ENCODE peak calls at places on chromosomes 13 and 19, in four cellular contexts. N is left ventricle myocardium inferior, H is prostate gland, L is thyroid gland. O is an unnamed sample. For H3K4me1, the result is how much of the 10 kb centered on the place peaks cover.

GRCh38 chr13:48738261-48738755 is 84.6 kb downstream of the CYSLTR2 start:
- DNase-seq in N (no peak), H (no peak), L (no peak), O (no peak)

GRCh38 chr13:41470187-41470586 is 12.8 kb downstream of the RGCC start:
- DNase-seq in N (no peak), H (no peak), L (no peak), O (no peak)

GRCh38 chr13:99374169-99374991 is 67.2 kb upstream of the GPR183 start:
- DNase-seq in N (no peak), H (no peak), L (no peak), O (no peak)

GRCh38 chr19:48511800-48512503 is at the start of gene LMTK3:
- DNase-seq in N (no peak), H (no peak), L (no peak), O (no peak)

GRCh38 chr19:29662604-29663404 is 2.5 kb upstream of the PLEKHF1 start:
- DNase-seq in N (peak), H (peak), L (peak), O (no peak)

GRCh38 chr19:16290692-16291091 is 33.9 kb upstream of the KLF2 start:
- DNase-seq in N (no peak), H (no peak), L (no peak), O (no peak)

GRCh38 chr19:54517483-54517882 is 14.9 kb downstream of the LAIR2 start:
- DNase-seq in N (peak), H (peak), L (peak), O (no peak)

GRCh38 chr13:49669735-49670309 is 21.5 kb downstream of the EBPL start:
- DNase-seq in N (no peak), H (peak), L (peak), O (no peak)

GRCh38 chr13:75458696-75459422 is 23.1 kb downstream of the TBC1D4 start:
- DNase-seq in N (peak), H (peak), L (peak), O (no peak)

GRCh38 chr19:47430041-47430802 is 10.9 kb upstream of the MEIS3 start:
- DNase-seq in N (no peak), H (peak), L (peak), O (no peak)

GRCh38 chr19:7461841-7462629 is 26.8 kb downstream of the PEX11G start:
- DNase-seq in N (no peak), H (no peak), L (no peak), O (no peak)

GRCh38 chr19:49554701-49555181 is 25.6 kb downstream of the NOSIP start:
- DNase-seq in N (no peak), H (no peak), L (no peak), O (no peak)

GRCh38 chr13:81184556-81185265 is 843.8 kb upstream of the SPRY2 start:
- DNase-seq in N (no peak), H (no peak), L (no peak), O (no peak)

GRCh38 chr19:50818859-50819472 is 4.6 kb downstream of the KLK1 start:
- DNase-seq in N (no peak), H (no peak), L (no peak), O (no peak)

GRCh38 chr19:20171285-20171684 is 4.3 kb downstream of the ZNF486 start:
- DNase-seq in N (no peak), H (no peak), L (no peak), O (no peak)

GRCh38 chr19:16330811-16331690 is 6.4 kb downstream of the KLF2 start:
- DNase-seq in N (no peak), H (no peak), L (no peak), O (no peak)

GRCh38 chr19:55644191-55644833 is 863 bp downstream of the ZNF581 start:
- DNase-seq in N (no peak), H (no peak), L (no peak), O (no peak)

GRCh38 chr13:85985791-85986190 is 186.6 kb upstream of the SLITRK6 start:
- DNase-seq in N (no peak), H (no peak), L (no peak), O (no peak)

GRCh38 chr19:33386361-33386858 is 12.9 kb downstream of the CEBPG start:
- DNase-seq in N (peak), H (no peak), L (peak), O (no peak)

GRCh38 chr19:19315444-19315843 is 4.9 kb downstream of the SUGP1 start:
- DNase-seq in N (no peak), H (no peak), L (no peak), O (no peak)

GRCh38 chr13:112165712-112166111 is 98.8 kb downstream of the SOX1 start:
- DNase-seq in N (no peak), H (no peak), L (no peak), O (no peak)

GRCh38 chr13:112740502-112741131 is 50.8 kb downstream of the ATP11A start:
- DNase-seq in N (peak), H (no peak), L (peak), O (no peak)

GRCh38 chr13:20190481-20191310 is 2.0 kb downstream of the GJB2 start:
- DNase-seq in N (no peak), H (no peak), L (no peak), O (peak)

GRCh38 chr19:620166-620862 is 13.0 kb downstream of the POLRMT start:
- DNase-seq in N (no peak), H (no peak), L (no peak), O (no peak)

GRCh38 chr19:18160792-18161690 is 8.1 kb downstream of the PIK3R2 start:
- DNase-seq in N (peak), H (peak), L (peak), O (no peak)
- H3K4me3 ChIP-seq in N (peak), H (peak), L (no peak), O (peak)

GRCh38 chr13:59356607-59357006 is 807.1 kb downstream of the DIAPH3 start:
- DNase-seq in N (peak), H (no peak), L (peak), O (no peak)

GRCh38 chr13:59352600-59352999 is 811.1 kb downstream of the DIAPH3 start:
- DNase-seq in N (no peak), H (no peak), L (no peak), O (no peak)

GRCh38 chr13:59358014-59358413 is 805.7 kb downstream of the DIAPH3 start:
- DNase-seq in N (no peak), H (no peak), L (no peak), O (no peak)

GRCh38 chr13:59360108-59360507 is 803.6 kb downstream of the DIAPH3 start:
- DNase-seq in N (no peak), H (no peak), L (no peak), O (no peak)

GRCh38 chr13:59354665-59355064 is 809.1 kb downstream of the DIAPH3 start:
- DNase-seq in N (no peak), H (no peak), L (no peak), O (no peak)
- H3K4me1 ChIP-seq in N (under half), H (under half), L (under half), O (under half)

DNA sequence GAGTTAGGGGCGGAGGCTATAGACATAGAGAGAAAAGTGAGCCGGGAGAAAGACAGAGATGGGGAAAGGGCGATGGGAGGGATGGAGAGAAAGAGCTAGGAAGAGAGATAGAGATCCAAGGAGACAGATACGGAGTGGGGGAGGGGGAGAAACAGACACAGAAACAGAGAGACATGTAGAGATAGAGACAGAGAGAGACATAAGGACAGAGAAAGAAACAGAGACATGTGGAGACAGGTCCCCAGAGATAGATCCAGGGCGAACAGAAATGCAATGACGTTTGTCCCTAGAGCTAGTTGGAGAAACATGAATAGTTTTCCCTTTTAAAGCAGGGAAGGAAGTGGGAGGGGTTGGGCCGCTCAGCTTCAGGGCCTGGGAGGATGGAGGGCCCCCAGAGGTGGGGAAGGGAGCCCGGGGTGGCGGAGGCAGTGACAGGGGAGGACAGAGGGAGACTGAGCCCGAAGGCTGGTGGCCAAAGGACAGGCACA is 4.6 kb downstream of the PPP1R14A start:
- DNase-seq in N (peak), H (peak), L (no peak), O (no peak)
- H3K4me3 ChIP-seq in N (peak), H (peak), L (no peak), O (peak)

DNA sequence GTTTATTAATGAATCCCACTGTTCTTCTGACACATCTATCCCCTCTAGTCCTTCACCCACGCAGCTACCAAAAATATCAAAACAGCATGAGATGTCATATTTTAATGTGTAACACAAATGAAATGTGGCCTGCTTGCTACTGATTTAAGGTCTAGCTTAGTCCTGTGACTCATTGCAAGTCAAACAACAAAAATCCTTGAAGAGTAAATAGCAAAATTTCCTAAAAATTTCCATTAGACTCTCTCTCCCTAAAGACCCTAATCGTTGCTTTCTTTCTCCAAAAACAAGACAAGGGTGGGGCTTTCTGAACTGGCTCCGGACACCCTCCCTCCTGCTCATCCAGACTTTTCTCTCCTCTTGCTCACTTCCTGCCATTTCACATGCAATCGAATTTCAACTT is 99.9 kb upstream of the IPO5 start:
- DNase-seq in N (no peak), H (no peak), L (no peak), O (no peak)
- H3K4me1 ChIP-seq in N (under half), H (under half), L (under half), O (under half)

GRCh38 chr19:11138659-11139526 is 16.7 kb downstream of the SPC24 start:
- DNase-seq in N (peak), H (no peak), L (peak), O (peak)
- H3K4me3 ChIP-seq in N (peak), H (no peak), L (no peak), O (peak)

DNA sequence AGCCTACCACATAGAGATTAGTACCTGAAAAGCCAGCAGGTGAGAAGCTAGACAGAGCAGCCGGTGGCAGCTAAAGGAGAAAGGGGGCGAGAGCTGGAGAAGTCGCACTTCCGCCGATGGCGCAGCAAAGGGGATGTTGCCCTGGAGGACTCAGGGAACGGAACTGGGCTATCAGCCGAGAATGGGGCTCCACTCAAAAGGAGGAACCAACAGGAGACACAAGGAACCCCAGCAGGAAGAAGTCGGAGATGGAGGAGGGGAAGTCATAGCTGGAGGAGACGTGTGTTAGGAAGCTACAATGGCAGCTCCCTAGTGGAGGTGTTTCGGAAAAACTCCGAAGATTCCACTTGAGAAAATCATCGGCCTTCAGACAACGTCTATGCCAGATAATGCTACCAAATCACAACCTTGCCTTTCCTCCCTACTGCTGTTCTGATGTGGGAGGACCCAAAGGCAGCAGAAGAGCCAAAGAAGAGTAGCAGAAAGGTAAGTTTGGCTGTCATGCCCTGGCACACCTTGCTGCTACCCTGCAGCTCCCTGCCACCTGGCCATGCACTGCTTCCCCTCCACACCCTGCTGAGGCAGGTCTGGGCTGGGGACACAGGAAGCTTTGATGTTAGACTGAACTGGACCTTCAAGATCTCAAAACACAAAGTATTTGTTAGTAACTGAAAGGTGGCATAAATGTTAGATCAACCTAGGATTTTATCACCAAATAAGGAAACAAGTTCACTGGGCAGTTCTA is 127.9 kb downstream of the DLEU7 start:
- DNase-seq in N (peak), H (no peak), L (no peak), O (no peak)
- H3K4me1 ChIP-seq in N (under half), H (under half), L (under half), O (under half)

O was measured in esophagus muscularis mucosa.